ENCODE peak calls at places on chromosome 1, in four cellular contexts. Z is activated CD4-positive, alpha-beta T cell treated with anti-CD3 and anti-CD28 coated beads for 24 hours; M is BJ; N is adipocyte. T is an unnamed sample.

GRCh38 chr1:216535059-216535458 is 111.8 kb upstream of the USH2A start:
- DNase-seq in Z (no peak), N (peak; percentile 50), M (no peak), T (no peak)

GRCh38 chr1:220430059-220430458 is 97.9 kb upstream of the MARK1 start:
- DNase-seq in M (no peak), N (peak; percentile 15), Z (no peak), T (no peak)

GRCh38 chr1:24905355-24905978 is 24.6 kb downstream of the RUNX3 start:
- DNase-seq in M (no peak), N (no peak), Z (no peak), T (no peak)

GRCh38 chr1:43512681-43513080 is 18.0 kb upstream of the PTPRF start:
- DNase-seq in N (no peak), Z (no peak), M (no peak), T (no peak)

GRCh38 chr1:170617595-170618215 is 46.2 kb upstream of the PRRX1 start:
- DNase-seq in N (no peak), Z (no peak), M (no peak), T (no peak)

GRCh38 chr1:118881751-118882150 is 106.4 kb downstream of the TBX15 start:
- DNase-seq in M (no peak), Z (no peak), N (no peak), T (no peak)

GRCh38 chr1:79198841-79199240 is 192.3 kb upstream of the ADGRL4 start:
- DNase-seq in N (peak; percentile 86), M (no peak), Z (no peak), T (no peak)

GRCh38 chr1:65812065-65812464 is 19.4 kb downstream of the PDE4B start:
- DNase-seq in N (peak; percentile 83), Z (peak; percentile 38), M (peak; percentile 59), T (no peak)

GRCh38 chr1:162284206-162284955 is 92.3 kb downstream of the SPATA46 start:
- DNase-seq in Z (no peak), N (no peak), M (no peak), T (no peak)

GRCh38 chr1:89203166-89203565 is 4.4 kb upstream of the GBP4 start:
- DNase-seq in M (peak; percentile 29), Z (no peak), N (peak; percentile 35), T (no peak)